ENCODE peak calls at places on chromosomes 3 and 15, in six cellular contexts. M, X, U, I, P and W are unnamed samples.

GRCh38 chr3:37946531-37946889 is 44.1 kb upstream of the VILL start:
- DNase-seq in P (no peak), I (no peak), U (no peak), M (no peak), X (no peak), W (no peak)

GRCh38 chr3:69084326-69084667 is 440 bp upstream of the ARL6IP5 start:
- DNase-seq in U (no peak), P (no peak), I (no peak), X (no peak), M (peak; percentile 88), W (no peak)

GRCh38 chr15:91055548-91056331 is 33.3 kb upstream of the VPS33B start:
- DNase-seq in U (no peak), P (no peak), M (peak; percentile 57), I (no peak), X (peak; percentile 60), W (no peak)

GRCh38 chr3:112247900-112248299 is 46.1 kb downstream of the SLC9C1 start:
- DNase-seq in P (no peak), U (no peak), X (no peak), M (no peak), I (no peak), W (no peak)

GRCh38 chr15:30859091-30859874 is 44.4 kb upstream of the FAN1 start:
- DNase-seq in I (no peak), U (no peak), M (peak; percentile 43), X (no peak), P (no peak), W (no peak)

GRCh38 chr15:67433495-67434099 is 87.3 kb upstream of the C15orf61 start:
- DNase-seq in P (no peak), X (peak; percentile 50), U (no peak), M (peak; percentile 71), I (no peak), W (no peak)

GRCh38 chr3:5330152-5330810 is 142.8 kb downstream of the EDEM1 start:
- DNase-seq in U (no peak), X (no peak), P (peak; percentile 76), I (no peak), M (peak; percentile 1), W (no peak)

GRCh38 chr15:86541540-86541939 is 461.9 kb downstream of the AGBL1 start:
- DNase-seq in P (no peak), U (no peak), X (no peak), I (no peak), M (no peak), W (no peak)

GRCh38 chr3:131591394-131591990 is 88.7 kb upstream of the MRPL3 start:
- DNase-seq in P (no peak), U (no peak), M (peak; percentile 63), I (no peak), X (no peak), W (no peak)

GRCh38 chr15:39621961-39622360 is 41.1 kb downstream of the THBS1 start:
- DNase-seq in X (no peak), U (no peak), P (no peak), I (no peak), M (no peak), W (no peak)

GRCh38 chr15:39407116-39407515 is 173.8 kb upstream of the THBS1 start:
- DNase-seq in M (no peak), U (no peak), X (no peak), I (no peak), P (no peak), W (no peak)

GRCh38 chr15:52284164-52284563 is 11.4 kb downstream of the MYO5C start:
- DNase-seq in M (peak; percentile 37), I (no peak), X (no peak), P (peak; percentile 19), U (no peak), W (no peak)

GRCh38 chr3:55183259-55183658 is 255.4 kb upstream of the LRTM1 start:
- DNase-seq in I (no peak), X (no peak), U (no peak), M (no peak), P (no peak), W (no peak)

GRCh38 chr3:151379083-151379734 is 5.3 kb downstream of the P2RY12 start:
- DNase-seq in I (peak; percentile 32), P (no peak), M (peak; percentile 25), U (no peak), X (no peak), W (no peak)

GRCh38 chr3:171770689-171771620 is 39.3 kb downstream of the PLD1 start:
- DNase-seq in I (no peak), P (no peak), U (no peak), X (peak; percentile 36), M (peak; percentile 92), W (no peak)
- H3K4me3 ChIP-seq in I (peak overlapping the region; percentile 54), P (peak overlapping the region; percentile 63), U (peak overlapping the region; percentile 61), X (no peak overlapping the region), M (peak overlapping the region; percentile 40), W (no peak overlapping the region)

DNA sequence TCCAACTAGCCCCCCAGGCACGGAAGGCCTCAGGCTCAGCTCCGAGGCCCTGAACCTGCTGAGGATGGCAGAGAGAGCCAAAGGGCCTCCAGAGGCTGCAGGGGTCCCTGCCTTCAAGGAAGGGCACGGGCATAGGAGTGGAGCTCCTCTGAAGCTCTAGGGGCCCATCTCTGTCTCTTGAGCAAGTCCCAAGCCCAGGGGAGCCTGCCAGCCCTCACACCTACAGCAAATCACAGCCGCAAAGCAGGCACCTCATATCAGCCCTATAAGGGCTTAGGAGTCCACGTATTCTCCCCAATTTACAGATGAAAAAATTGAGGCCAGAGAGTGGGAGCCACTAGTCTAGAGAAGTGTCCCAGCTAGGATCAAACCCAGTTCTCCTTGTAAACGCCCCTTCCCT is 14.2 kb downstream of the PSTPIP1 start:
- DNase-seq in M (no peak), I (no peak), P (no peak), X (no peak), U (no peak), W (no peak)
- H3K4me1 ChIP-seq in M (no peaks in the 10 kb centered on the region), I (peaks cover 28% of the 10 kb centered on the region), P (peaks cover 9% of the 10 kb centered on the region), X (peaks cover 2% of the 10 kb centered on the region), U (no peaks in the 10 kb centered on the region), W (peaks cover 62% of the 10 kb centered on the region)

GRCh38 chr3:170657312-170657711 is 71.4 kb upstream of the SLC7A14 start:
- DNase-seq in U (no peak), P (no peak), I (no peak), X (no peak), M (no peak), W (no peak)
- H3K27ac ChIP-seq in U (no peak overlapping the region), P (no peak overlapping the region), I (no peak overlapping the region), X (no peak overlapping the region), M (no peak overlapping the region), W (no peak overlapping the region)

GRCh38 chr3:72388644-72389043 is 459.6 kb downstream of the SHQ1 start:
- DNase-seq in U (no peak), I (no peak), X (no peak), M (no peak), P (no peak), W (no peak)

GRCh38 chr3:72388117-72388516 is 460.1 kb downstream of the SHQ1 start:
- DNase-seq in M (no peak), I (no peak), P (no peak), X (no peak), U (no peak), W (no peak)

GRCh38 chr3:72393455-72393854 is 454.8 kb downstream of the SHQ1 start:
- DNase-seq in M (no peak), U (no peak), X (no peak), P (no peak), I (no peak), W (no peak)

GRCh38 chr3:72390841-72391240 is 457.4 kb downstream of the SHQ1 start:
- DNase-seq in M (no peak), P (no peak), X (no peak), I (no peak), U (no peak), W (no peak)

DNA sequence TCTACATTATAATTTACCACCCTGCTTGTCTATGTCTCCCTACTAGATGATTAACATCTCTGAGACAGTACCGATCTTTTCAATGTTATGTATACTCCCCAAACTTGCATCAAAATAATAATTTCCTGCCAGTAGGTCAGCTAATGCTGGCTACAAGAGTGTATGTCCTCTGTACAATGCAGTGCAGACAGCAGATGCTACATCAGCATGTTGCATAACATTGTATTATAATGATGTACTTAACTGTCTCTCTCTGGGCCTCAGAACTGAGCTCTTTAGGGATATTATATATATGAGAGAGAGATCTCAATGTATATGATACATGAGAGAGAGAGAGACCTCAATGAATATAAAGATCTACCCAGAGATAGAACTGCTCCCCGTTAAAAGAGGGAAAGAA is 456.6 kb downstream of the SHQ1 start:
- DNase-seq in U (no peak), M (no peak), P (no peak), X (no peak), I (no peak), W (no peak)
- H3K4me3 ChIP-seq in U (no peak overlapping the region), M (no peak overlapping the region), P (no peak overlapping the region), X (no peak overlapping the region), I (no peak overlapping the region), W (no peak overlapping the region)